ENCODE peak calls at places on chromosomes 11 and 22, in six cellular contexts. One of them, this sample, is unnamed.

GRCh38 chr11:45580399-45580798 is 85.0 kb downstream of the CHST1 start:
- DNase-seq in cardiac septum: no peak
- DNase-seq in RWPE1: peak
- DNase-seq in EL: peak
- DNase-seq in activated CD4-positive, CD25-positive, alpha-beta regulatory T cell: no peak
- DNase-seq in HEK293T: peak
- DNase-seq in this sample: no peak

GRCh38 chr11:3000032-3000961 is 8.2 kb upstream of the NAP1L4 start:
- DNase-seq in cardiac septum: peak
- DNase-seq in RWPE1: peak
- DNase-seq in EL: peak
- DNase-seq in activated CD4-positive, CD25-positive, alpha-beta regulatory T cell: no peak
- DNase-seq in HEK293T: peak
- DNase-seq in this sample: peak

GRCh38 chr11:129061466-129062194 is 119.0 kb upstream of the TP53AIP1 start:
- DNase-seq in cardiac septum: no peak
- DNase-seq in RWPE1: peak
- DNase-seq in EL: peak
- DNase-seq in activated CD4-positive, CD25-positive, alpha-beta regulatory T cell: no peak
- DNase-seq in HEK293T: no peak
- DNase-seq in this sample: no peak

GRCh38 chr11:134224710-134225662 is 515 bp downstream of the VPS26B start:
- DNase-seq in cardiac septum: peak
- DNase-seq in RWPE1: peak
- DNase-seq in EL: peak
- DNase-seq in activated CD4-positive, CD25-positive, alpha-beta regulatory T cell: peak
- DNase-seq in HEK293T: peak
- DNase-seq in this sample: peak

GRCh38 chr22:37465721-37466120 is 20.5 kb downstream of the MFNG start:
- DNase-seq in cardiac septum: no peak
- DNase-seq in RWPE1: no peak
- DNase-seq in EL: no peak
- DNase-seq in activated CD4-positive, CD25-positive, alpha-beta regulatory T cell: no peak
- DNase-seq in HEK293T: no peak
- DNase-seq in this sample: no peak

GRCh38 chr11:91194551-91194950 is 971.7 kb upstream of the CHORDC1 start:
- DNase-seq in cardiac septum: no peak
- DNase-seq in RWPE1: no peak
- DNase-seq in EL: no peak
- DNase-seq in activated CD4-positive, CD25-positive, alpha-beta regulatory T cell: no peak
- DNase-seq in HEK293T: no peak
- DNase-seq in this sample: no peak

GRCh38 chr11:33722579-33723234 is 13.5 kb downstream of the CD59 start:
- DNase-seq in cardiac septum: no peak
- DNase-seq in RWPE1: no peak
- DNase-seq in EL: peak
- DNase-seq in activated CD4-positive, CD25-positive, alpha-beta regulatory T cell: no peak
- DNase-seq in HEK293T: no peak
- DNase-seq in this sample: no peak

GRCh38 chr11:17719028-17719939 is at the start of gene MYOD1:
- DNase-seq in cardiac septum: peak
- DNase-seq in RWPE1: no peak
- DNase-seq in EL: peak
- DNase-seq in activated CD4-positive, CD25-positive, alpha-beta regulatory T cell: no peak
- DNase-seq in HEK293T: peak
- DNase-seq in this sample: no peak

GRCh38 chr11:57499413-57499982 is 16.0 kb downstream of the SLC43A1 start:
- DNase-seq in cardiac septum: peak
- DNase-seq in RWPE1: peak
- DNase-seq in EL: peak
- DNase-seq in activated CD4-positive, CD25-positive, alpha-beta regulatory T cell: no peak
- DNase-seq in HEK293T: peak
- DNase-seq in this sample: peak

GRCh38 chr11:35177370-35177769 is 38.4 kb downstream of the CD44 start:
- DNase-seq in cardiac septum: no peak
- DNase-seq in RWPE1: no peak
- DNase-seq in EL: no peak
- DNase-seq in activated CD4-positive, CD25-positive, alpha-beta regulatory T cell: no peak
- DNase-seq in HEK293T: no peak
- DNase-seq in this sample: no peak

This sample was measured in dorsolateral prefrontal cortex.